ENCODE peak calls at places on chromosome 13, in ten cellular contexts. P is suprapubic skin; C is spleen; Y is CD8-positive, alpha-beta memory T cell; T is stomach; X is adipocyte; D is HAP-1; W is CD4-positive, CD25-positive, alpha-beta regulatory T cell; B is naive thymus-derived CD4-positive, alpha-beta T cell; A is bronchial epithelial cell. L is an unnamed sample. For H3K36me3, the result is how much of the 10 kb centered on the place peaks cover.

GRCh38 chr13:38624822-38625221 is 62.1 kb upstream of the FREM2 start:
- DNase-seq in P (no peak), C (no peak), Y (no peak), T (no peak), X (no peak), D (no peak), W (no peak), B (no peak), A (peak), L (no peak)

GRCh38 chr13:28468520-28468915 is 26.4 kb downstream of the FLT1 start:
- DNase-seq in P (no peak), C (no peak), Y (no peak), T (no peak), X (no peak), D (no peak), W (no peak), B (no peak), A (no peak), L (no peak)

GRCh38 chr13:23578411-23579071 is 8.3 kb downstream of the TNFRSF19 start:
- DNase-seq in P (peak), C (peak), Y (peak), T (peak), X (peak), D (peak), W (peak), B (peak), A (peak), L (peak)

GRCh38 chr13:94433055-94433947 is 46.2 kb downstream of the DCT start:
- DNase-seq in P (no peak), C (no peak), Y (no peak), T (no peak), X (no peak), D (peak), W (no peak), B (no peak), A (peak), L (no peak)

GRCh38 chr13:41456768-41457588 is at the start of gene RGCC:
- DNase-seq in P (peak), C (peak), Y (peak), T (peak), X (peak), D (peak), W (peak), B (peak), A (peak), L (peak)

GRCh38 chr13:64912141-64912540 is 2318.0 kb downstream of the PCDH9 start:
- DNase-seq in P (no peak), C (no peak), Y (no peak), T (no peak), X (peak), D (no peak), W (no peak), B (no peak), A (peak), L (no peak)

GRCh38 chr13:91817250-91817649 is 418.8 kb downstream of the GPC5 start:
- DNase-seq in P (no peak), C (no peak), Y (no peak), T (no peak), X (no peak), D (peak), W (no peak), B (no peak), A (no peak), L (no peak)

GRCh38 chr13:74003374-74003773 is 130.8 kb downstream of the KLF12 start:
- DNase-seq in P (no peak), C (no peak), Y (no peak), T (no peak), X (no peak), D (no peak), W (no peak), B (no peak), A (peak), L (no peak)

GRCh38 chr13:108176685-108177274 is 38.6 kb downstream of the LIG4 start:
- DNase-seq in P (no peak), C (no peak), Y (peak), T (peak), X (peak), D (no peak), W (peak), B (peak), A (peak), L (no peak)

GRCh38 chr13:43357435-43358065 is 334.2 kb downstream of the DNAJC15 start:
- DNase-seq in P (no peak), C (peak), Y (no peak), T (no peak), X (no peak), D (no peak), W (no peak), B (no peak), A (no peak), L (no peak)

GRCh38 chr13:85997587-85997986 is 198.4 kb upstream of the SLITRK6 start:
- DNase-seq in P (no peak), C (no peak), Y (no peak), T (no peak), X (no peak), D (no peak), W (no peak), B (no peak), A (peak), L (no peak)

GRCh38 chr13:41025518-41025917 is 6.4 kb upstream of the ELF1 start:
- DNase-seq in P (no peak), C (no peak), Y (no peak), T (no peak), X (no peak), D (no peak), W (no peak), B (no peak), A (no peak), L (no peak)

GRCh38 chr13:23497186-23497585 is 63.7 kb upstream of the SACS start:
- DNase-seq in P (no peak), C (no peak), Y (no peak), T (no peak), X (no peak), D (no peak), W (no peak), B (no peak), A (no peak), L (no peak)

GRCh38 chr13:108508263-108508662 is 121.1 kb upstream of the MYO16 start:
- DNase-seq in P (no peak), C (no peak), Y (no peak), T (no peak), X (peak), D (no peak), W (no peak), B (no peak), A (peak), L (no peak)

GRCh38 chr13:108495686-108496363 is 133.6 kb upstream of the MYO16 start:
- DNase-seq in P (no peak), C (no peak), Y (no peak), T (no peak), X (peak), D (no peak), W (no peak), B (no peak), A (no peak), L (peak)

GRCh38 chr13:85995788-85996418 is 196.7 kb upstream of the SLITRK6 start:
- DNase-seq in P (no peak), C (no peak), Y (no peak), T (no peak), X (no peak), D (no peak), W (no peak), B (no peak), A (no peak), L (no peak)

GRCh38 chr13:101626925-101627555 is 174.6 kb downstream of the ITGBL1 start:
- DNase-seq in P (no peak), C (no peak), Y (no peak), T (no peak), X (peak), D (no peak), W (no peak), B (no peak), A (no peak), L (peak)

GRCh38 chr13:97308735-97309429 is 86.7 kb downstream of the MBNL2 start:
- DNase-seq in P (no peak), C (no peak), Y (no peak), T (no peak), X (peak), D (no peak), W (no peak), B (no peak), A (no peak), L (no peak)

GRCh38 chr13:93279982-93280381 is 53.4 kb downstream of the GPC6 start:
- DNase-seq in P (no peak), C (no peak), Y (no peak), T (no peak), X (no peak), D (peak), W (no peak), B (no peak), A (no peak), L (no peak)

GRCh38 chr13:107185889-107186288 is 618.0 kb upstream of the ARGLU1 start:
- DNase-seq in P (no peak), C (no peak), Y (no peak), T (no peak), X (peak), D (no peak), W (no peak), B (no peak), A (peak), L (peak)

GRCh38 chr13:73939071-73939380 is 195.2 kb downstream of the KLF12 start:
- DNase-seq in P (no peak), C (no peak), Y (no peak), T (no peak), X (no peak), D (no peak), W (no peak), B (no peak), A (no peak), L (no peak)

GRCh38 chr13:101127741-101128353 is 288.5 kb downstream of the NALCN start:
- DNase-seq in P (no peak), C (no peak), Y (no peak), T (no peak), X (peak), D (peak), W (no peak), B (no peak), A (peak), L (peak)

GRCh38 chr13:44906758-44907157 is 82.5 kb downstream of the NUFIP1 start:
- DNase-seq in P (no peak), C (no peak), Y (no peak), T (peak), X (peak), D (peak), W (no peak), B (no peak), A (no peak), L (peak)

GRCh38 chr13:86193281-86193680 is 394.1 kb upstream of the SLITRK6 start:
- DNase-seq in P (no peak), C (no peak), Y (no peak), T (no peak), X (no peak), D (no peak), W (no peak), B (no peak), A (no peak), L (no peak)

GRCh38 chr13:67148219-67148583 is 81.9 kb downstream of the PCDH9 start:
- DNase-seq in P (no peak), C (no peak), Y (no peak), T (no peak), X (peak), D (peak), W (no peak), B (no peak), A (peak), L (no peak)

DNA sequence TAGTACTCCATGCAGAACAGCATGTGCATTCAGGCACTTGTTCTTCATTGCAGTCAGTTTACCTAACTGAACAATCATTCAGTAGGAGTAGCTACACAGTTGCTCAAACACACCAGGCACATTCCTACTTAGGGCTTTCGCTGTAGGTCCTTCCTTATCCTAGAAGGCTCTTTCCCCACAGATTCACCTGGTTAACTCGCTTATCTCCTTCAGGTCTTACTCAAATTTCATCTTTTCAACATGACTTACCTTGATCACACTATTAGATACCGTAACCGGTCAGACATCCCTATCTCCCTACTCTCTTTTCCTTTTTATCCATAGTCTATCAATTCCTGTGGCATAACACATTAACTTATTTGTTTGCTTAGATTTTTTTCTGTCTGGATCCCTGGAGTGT is 14.6 kb downstream of the EDNRB start:
- DNase-seq in P (no peak), C (no peak), Y (no peak), T (no peak), X (no peak), D (no peak), W (no peak), B (no peak), A (no peak), L (no peak)
- H3K36me3 ChIP-seq in P (under half), C (under half), Y (under half), T (under half), X (under half), D (under half), W (under half), B (under half), A (under half), L (under half)

DNA sequence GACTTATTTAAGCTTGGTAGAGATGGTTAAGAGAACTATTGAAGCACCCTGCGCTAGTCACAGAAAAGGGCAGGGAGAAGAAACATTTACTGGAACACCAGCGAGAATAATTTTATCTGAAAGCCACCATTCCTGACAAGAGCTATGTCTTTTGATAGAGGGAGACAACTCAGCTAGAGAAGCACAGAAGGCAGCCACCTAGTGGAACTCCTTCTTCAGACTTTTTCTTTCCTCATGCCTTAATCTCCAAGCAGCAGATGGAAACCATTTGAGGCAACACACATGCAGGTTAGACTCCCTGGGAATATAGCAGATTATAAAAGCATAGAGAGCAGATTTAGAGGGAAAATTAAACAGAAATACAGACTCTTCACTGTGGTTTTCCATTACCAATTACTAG is 813.4 kb downstream of the SLITRK6 start:
- DNase-seq in P (no peak), C (no peak), Y (no peak), T (no peak), X (no peak), D (no peak), W (no peak), B (no peak), A (peak), L (no peak)
- H3K4me3 ChIP-seq in P (no peak), C (no peak), Y (no peak), T (no peak), X (no peak), D (no peak), W (no peak), B (no peak), A (no peak), L (no peak)

GRCh38 chr13:114109646-114110045 is 22.8 kb downstream of the RASA3 start:
- DNase-seq in P (no peak), C (peak), Y (no peak), T (no peak), X (no peak), D (no peak), W (no peak), B (peak), A (no peak), L (no peak)
- H3K36me3 ChIP-seq in P (under half), C (under half), Y (under half), T (under half), X (under half), D (under half), W (half or more), B (under half), A (under half), L (under half)

DNA sequence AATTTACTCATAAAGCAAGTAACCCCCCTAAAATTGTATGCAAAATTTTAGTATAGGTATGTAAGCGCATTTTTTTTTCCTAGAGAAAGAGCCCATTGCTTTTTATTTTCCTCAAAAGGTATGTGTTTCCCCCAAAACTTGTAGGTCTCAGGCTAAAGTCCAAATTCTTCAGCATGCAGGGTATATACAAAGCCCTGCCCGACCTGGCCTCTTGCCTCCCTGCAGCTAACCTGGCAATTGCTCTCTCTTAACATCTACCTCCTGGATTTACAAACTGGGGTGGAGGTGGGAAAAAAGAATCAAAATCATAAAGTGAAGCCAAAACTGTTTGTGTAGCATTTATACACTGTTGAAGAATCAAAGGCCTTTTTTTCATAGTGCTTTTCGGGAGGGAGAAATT is 107.8 kb downstream of the KCNRG start:
- DNase-seq in P (no peak), C (no peak), Y (no peak), T (no peak), X (no peak), D (no peak), W (no peak), B (no peak), A (no peak), L (no peak)
- H3K4me3 ChIP-seq in P (peak), C (no peak), Y (no peak), T (peak), X (peak), D (peak), W (peak), B (peak), A (no peak), L (peak)

GRCh38 chr13:110511509-110512181 is 49.9 kb downstream of the RAB20 start:
- DNase-seq in P (no peak), C (no peak), Y (no peak), T (no peak), X (no peak), D (no peak), W (no peak), B (no peak), A (no peak), L (no peak)
- H3K36me3 ChIP-seq in P (under half), C (under half), Y (under half), T (half or more), X (half or more), D (under half), W (under half), B (under half), A (under half), L (under half)

DNA sequence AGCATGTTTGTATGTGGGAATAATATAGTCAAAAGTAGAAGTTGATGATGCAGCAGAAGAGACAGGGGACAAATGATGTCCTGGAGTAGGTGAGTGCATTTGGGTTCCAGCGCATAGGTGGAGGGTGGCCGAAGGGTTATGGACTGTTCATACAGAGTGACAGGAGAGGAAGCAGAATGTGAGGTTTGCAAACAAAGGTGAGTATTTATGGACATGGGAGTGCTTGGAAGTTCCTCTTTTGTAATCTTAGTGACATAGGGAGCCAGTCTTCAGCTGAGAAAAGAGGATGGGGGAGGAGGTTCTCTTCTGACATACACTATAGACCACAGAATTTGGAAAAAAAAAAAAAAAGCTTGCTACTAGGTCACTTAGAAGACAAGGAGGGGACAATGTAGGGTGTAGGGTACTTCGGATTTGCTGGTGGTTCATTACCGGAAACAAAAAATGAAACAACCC is 331.6 kb downstream of the DLEU7 start:
- DNase-seq in P (no peak), C (no peak), Y (no peak), T (no peak), X (no peak), D (no peak), W (no peak), B (no peak), A (no peak), L (no peak)
- H3K4me3 ChIP-seq in P (peak), C (peak), Y (peak), T (no peak), X (peak), D (no peak), W (peak), B (peak), A (no peak), L (peak)